ENCODE peak calls at places on chromosomes 7 and 10, in four cellular contexts. Z is HCT116, S is H1, J is K562. Q is an unnamed sample.
A peak's percentile ranks its signal among the peaks of the same experiment; 100 is the strongest.

GRCh38 chr10:6669269-6669859 is 89.3 kb upstream of the PRKCQ start:
- DNase-seq in Z (peak; percentile 44), S (no peak), J (peak; percentile 26), Q (peak; percentile 25)

GRCh38 chr7:17462059-17462695 is 163.7 kb downstream of the AHR start:
- DNase-seq in Z (peak; percentile 7), S (no peak), J (no peak), Q (no peak)

GRCh38 chr10:88282876-88283275 is 300.2 kb downstream of the RNLS start:
- DNase-seq in Z (no peak), S (no peak), J (no peak), Q (no peak)

GRCh38 chr10:97687785-97688781 is 1.0 kb upstream of the AVPI1 start:
- DNase-seq in Z (no peak), S (no peak), J (no peak), Q (no peak)

GRCh38 chr7:108266489-108266888 is 136.3 kb upstream of the LAMB4 start:
- DNase-seq in Z (no peak), S (no peak), J (no peak), Q (no peak)

GRCh38 chr7:99196536-99197288 is 11.2 kb downstream of the KPNA7 start:
- DNase-seq in Z (no peak), S (no peak), J (no peak), Q (no peak)

GRCh38 chr7:120927454-120928103 is 23.0 kb upstream of the ING3 start:
- DNase-seq in Z (no peak), S (no peak), J (no peak), Q (no peak)

GRCh38 chr7:47470567-47471357 is 111.1 kb downstream of the TNS3 start:
- DNase-seq in Z (no peak), S (peak; percentile 61), J (no peak), Q (no peak)

GRCh38 chr10:77318739-77319138 is 318.9 kb downstream of the KCNMA1 start:
- DNase-seq in Z (no peak), S (no peak), J (no peak), Q (no peak)

GRCh38 chr7:34220501-34220900 is 315.2 kb downstream of the BMPER start:
- DNase-seq in Z (no peak), S (no peak), J (no peak), Q (no peak)

GRCh38 chr10:132707776-132708171 is 78.2 kb downstream of the NKX6-2 start:
- DNase-seq in Z (no peak), S (no peak), J (no peak), Q (no peak)

GRCh38 chr10:94012834-94013830 is 19.4 kb downstream of the PLCE1 start:
- DNase-seq in Z (no peak), S (no peak), J (no peak), Q (no peak)

GRCh38 chr7:82359426-82359825 is 84.2 kb downstream of the CACNA2D1 start:
- DNase-seq in Z (no peak), S (no peak), J (no peak), Q (no peak)

GRCh38 chr10:107986571-107986970 is 822.1 kb upstream of the SORCS1 start:
- DNase-seq in Z (no peak), S (no peak), J (no peak), Q (no peak)

GRCh38 chr10:118501637-118502440 is 93.6 kb downstream of the PRLHR start:
- DNase-seq in Z (no peak), S (no peak), J (no peak), Q (no peak)

GRCh38 chr10:52645435-52645776 is 127.2 kb downstream of the MBL2 start:
- DNase-seq in Z (no peak), S (no peak), J (no peak), Q (no peak)

GRCh38 chr10:65518379-65518778 is 1407.5 kb upstream of the LRRTM3 start:
- DNase-seq in Z (peak; percentile 8), S (no peak), J (no peak), Q (no peak)

GRCh38 chr7:69534461-69535041 is 63.7 kb upstream of the AUTS2 start:
- DNase-seq in Z (no peak), S (peak; percentile 52), J (no peak), Q (no peak)

GRCh38 chr7:4845740-4846142 is 16.1 kb downstream of the PAPOLB start:
- DNase-seq in Z (no peak), S (peak; percentile 71), J (peak; percentile 56), Q (no peak)

GRCh38 chr7:17009007-17009719 is 127.4 kb upstream of the AGR3 start:
- DNase-seq in Z (peak; percentile 27), S (no peak), J (no peak), Q (no peak)

GRCh38 chr7:146554568-146554967 is 438.0 kb downstream of the CNTNAP2 start:
- DNase-seq in Z (no peak), S (no peak), J (no peak), Q (no peak)

GRCh38 chr7:920351-921070 is 34.0 kb downstream of the ADAP1 start:
- DNase-seq in Z (no peak), S (peak; percentile 44), J (no peak), Q (no peak)

GRCh38 chr7:80783688-80784327 is 135.0 kb downstream of the SEMA3C start:
- DNase-seq in Z (no peak), S (no peak), J (no peak), Q (no peak)

GRCh38 chr7:31741852-31742251 is 54.8 kb downstream of the PPP1R17 start:
- DNase-seq in Z (no peak), S (no peak), J (no peak), Q (no peak)

GRCh38 chr7:26508917-26509316 is 217.3 kb downstream of the SNX10 start:
- DNase-seq in Z (no peak), S (no peak), J (no peak), Q (no peak)

GRCh38 chr10:125024496-125025234 is 82.7 kb downstream of the ZRANB1 start:
- DNase-seq in Z (no peak), S (no peak), J (no peak), Q (no peak)

GRCh38 chr7:53518319-53518718 is 482.9 kb downstream of the POM121L12 start:
- DNase-seq in Z (no peak), S (no peak), J (no peak), Q (no peak)

GRCh38 chr10:15238553-15239335 is 70.3 kb upstream of the NMT2 start:
- DNase-seq in Z (no peak), S (no peak), J (no peak), Q (no peak)

GRCh38 chr7:55887786-55888185 is 530 bp downstream of the ZNF713 start:
- DNase-seq in Z (no peak), S (no peak), J (peak; percentile 49), Q (no peak)

GRCh38 chr7:55574062-55574717 is 1.9 kb upstream of the VOPP1 start:
- DNase-seq in Z (no peak), S (no peak), J (no peak), Q (no peak)

GRCh38 chr10:96271017-96271815 is at the start of gene BLNK:
- DNase-seq in Z (no peak), S (no peak), J (no peak), Q (no peak)

GRCh38 chr7:44294325-44295069 is 30.9 kb downstream of the CAMK2B start:
- DNase-seq in Z (no peak), S (no peak), J (peak; percentile 4), Q (no peak)

GRCh38 chr10:33506391-33506790 is 171.9 kb upstream of the NRP1 start:
- DNase-seq in Z (no peak), S (no peak), J (no peak), Q (no peak)

GRCh38 chr10:86647773-86648705 is 6.3 kb upstream of the OPN4 start:
- DNase-seq in Z (no peak), S (peak; percentile 42), J (no peak), Q (no peak)

DNA sequence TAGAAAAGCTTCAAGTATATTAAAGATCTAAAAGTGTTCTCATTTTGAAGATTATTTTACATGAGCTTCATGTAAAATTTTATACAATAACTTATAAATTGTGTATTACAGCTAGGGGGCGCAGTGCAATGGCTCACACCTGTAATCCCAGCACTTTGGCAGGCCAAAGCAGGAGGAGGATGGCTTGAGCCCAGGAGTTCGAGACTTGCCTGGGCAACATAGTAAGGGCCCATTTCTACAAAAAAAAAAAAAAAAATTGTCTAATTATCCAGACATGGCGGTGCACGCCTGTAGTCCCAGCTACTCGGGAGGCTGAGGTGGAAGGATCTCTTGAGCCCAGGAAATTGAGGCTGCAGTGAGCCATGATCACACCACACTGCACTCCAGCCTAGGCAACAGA is 16.6 kb downstream of the ACBD5 start:
- DNase-seq in Z (no peak), S (no peak), J (no peak), Q (no peak)
- TF ChIP-seq SIN3A in Z (no peak), S (no peak), J (no peak), Q (no peak)

DNA sequence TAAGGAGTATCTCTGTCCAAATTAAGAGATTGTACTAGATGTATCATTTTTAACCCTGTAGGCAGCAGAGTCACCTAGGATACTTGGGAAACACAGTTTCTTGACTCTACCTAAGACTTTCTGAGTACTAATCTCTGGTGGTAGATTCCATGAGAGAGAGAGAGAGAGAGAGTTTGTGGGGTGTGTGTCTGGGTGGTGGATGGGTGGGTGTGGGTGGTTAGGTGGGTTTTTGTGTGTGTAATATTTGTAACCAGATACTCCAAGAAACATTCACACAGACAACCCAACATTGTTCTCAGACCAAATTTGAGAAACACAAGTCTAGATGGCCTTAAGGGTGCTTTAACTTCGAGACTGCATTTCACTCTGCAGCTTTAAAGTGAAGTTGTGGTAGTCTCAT is 215.2 kb downstream of the PRKG1 start:
- DNase-seq in Z (no peak), S (no peak), J (no peak), Q (no peak)
- H3K27ac ChIP-seq in Z (no peak overlapping the region), S (no peak overlapping the region), J (no peak overlapping the region), Q (no peak overlapping the region)

DNA sequence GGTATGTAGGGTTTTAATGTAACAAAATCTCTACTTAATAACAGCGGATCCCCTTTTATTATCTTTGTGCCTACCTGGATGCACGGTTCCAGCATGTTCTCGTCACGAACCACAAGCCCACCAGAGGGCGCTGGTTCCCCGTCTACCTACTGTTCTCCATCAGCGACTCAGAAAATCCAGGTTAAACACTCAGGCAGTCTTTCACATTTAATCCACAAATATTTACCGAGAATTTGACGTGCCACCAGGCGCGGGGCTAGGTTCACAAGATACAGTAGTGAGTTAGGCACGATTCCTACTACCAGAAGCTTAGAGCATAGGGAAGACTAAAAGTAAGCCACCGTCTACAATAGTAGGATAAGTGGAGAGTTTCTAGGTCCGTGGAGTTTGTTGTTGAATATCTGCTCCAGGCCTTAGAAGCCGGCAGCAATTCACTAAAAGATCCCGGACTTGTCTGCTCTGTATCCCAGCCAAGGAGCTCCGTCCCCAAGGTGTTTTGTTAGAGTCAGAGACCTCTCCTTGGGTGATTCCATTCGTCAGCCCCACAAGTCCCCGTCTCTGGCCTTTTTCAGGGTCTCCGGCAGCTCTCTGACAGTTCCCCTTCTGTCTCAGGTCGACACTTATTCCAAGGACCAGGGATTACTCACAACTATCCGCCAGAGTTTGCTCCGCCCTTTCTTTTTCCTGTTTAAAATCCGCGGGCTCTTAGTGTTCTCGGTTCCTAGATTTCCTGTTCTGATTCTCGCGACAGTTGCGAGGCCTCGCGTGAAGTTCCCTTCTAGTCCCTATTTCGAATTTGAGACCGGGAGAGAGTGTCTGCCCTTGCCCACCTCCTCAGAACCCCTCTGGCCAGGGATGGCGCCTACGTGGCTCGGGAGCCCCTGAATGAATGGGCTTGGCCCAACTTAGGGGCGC is 1.5 kb upstream of the KAZALD1 start:
- DNase-seq in Z (peak; percentile 98), S (peak; percentile 95), J (peak; percentile 53), Q (peak; percentile 86)
- TF ChIP-seq POLR2AphosphoS5 in Z (no peak), S (no peak), J (peak; percentile 17), Q (peak; percentile 47)

DNA sequence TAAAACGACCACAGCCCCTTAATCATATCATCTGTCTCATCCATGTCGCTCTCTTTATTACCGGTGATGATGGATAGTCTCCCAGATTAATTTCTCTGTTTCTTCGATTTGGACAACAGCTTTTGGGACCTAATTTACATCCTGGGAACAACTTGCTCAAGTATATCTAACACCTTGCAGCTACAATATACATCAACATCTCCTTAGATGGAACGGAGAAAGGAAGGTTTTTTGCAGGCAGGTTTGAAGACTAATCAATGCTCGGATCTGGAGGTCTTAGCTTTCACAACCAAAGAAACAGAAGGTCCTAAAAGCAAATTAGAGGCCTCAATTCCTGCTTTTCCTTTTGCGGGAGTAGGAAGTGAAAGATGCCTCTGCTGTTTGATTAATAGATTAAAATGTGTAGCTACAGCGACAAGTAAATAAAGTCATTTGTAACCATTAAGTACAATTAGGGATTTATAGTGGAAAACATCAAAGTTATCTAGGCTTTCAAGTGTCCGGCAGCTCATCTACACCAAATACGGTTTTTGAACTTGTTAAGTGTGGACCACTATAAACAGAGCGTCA is 3.7 kb upstream of the SP8 start:
- DNase-seq in Z (no peak), S (no peak), J (no peak), Q (no peak)
- TF ChIP-seq SIN3A in Z (no peak), S (no peak), J (no peak), Q (no peak)

Q was measured in Panc1.